ENCODE peak calls at places on chromosome 1, in seven cellular contexts. One of them, this sample, is unnamed.
A peak's percentile ranks its signal among the peaks of the same experiment; 100 is the strongest.

GRCh38 chr1:56095924-56096655 is 483.3 kb downstream of the PLPP3 start:
- DNase-seq in neural progenitor cell: no peak
- DNase-seq in HCT116: no peak
- DNase-seq in GM23248: peak; percentile 97
- DNase-seq in hepatocyte: no peak
- DNase-seq in GM23338: no peak
- DNase-seq in MM.1S: no peak
- DNase-seq in this sample: no peak

GRCh38 chr1:116345830-116346229 is 27.2 kb upstream of the ATP1A1 start:
- DNase-seq in neural progenitor cell: peak; percentile 44
- DNase-seq in HCT116: no peak
- DNase-seq in GM23248: no peak
- DNase-seq in hepatocyte: no peak
- DNase-seq in GM23338: peak; percentile 72
- DNase-seq in MM.1S: no peak
- DNase-seq in this sample: no peak

GRCh38 chr1:204560590-204560989 is 44.4 kb downstream of the MDM4 start:
- DNase-seq in neural progenitor cell: no peak
- DNase-seq in HCT116: no peak
- DNase-seq in GM23248: peak; percentile 38
- DNase-seq in hepatocyte: peak; percentile 43
- DNase-seq in GM23338: peak; percentile 54
- DNase-seq in MM.1S: no peak
- DNase-seq in this sample: peak; percentile 67

GRCh38 chr1:117572546-117572945 is 33.3 kb upstream of the TENT5C start:
- DNase-seq in neural progenitor cell: no peak
- DNase-seq in HCT116: no peak
- DNase-seq in GM23248: no peak
- DNase-seq in hepatocyte: no peak
- DNase-seq in GM23338: no peak
- DNase-seq in MM.1S: no peak
- DNase-seq in this sample: no peak

GRCh38 chr1:67700692-67701410 is 15.8 kb downstream of the GADD45A start:
- DNase-seq in neural progenitor cell: peak; percentile 58
- DNase-seq in HCT116: peak; percentile 93
- DNase-seq in GM23248: peak; percentile 29
- DNase-seq in hepatocyte: peak; percentile 90
- DNase-seq in GM23338: peak; percentile 81
- DNase-seq in MM.1S: no peak
- DNase-seq in this sample: peak; percentile 78

GRCh38 chr1:168121314-168122029 is 15.3 kb downstream of the GPR161 start:
- DNase-seq in neural progenitor cell: no peak
- DNase-seq in HCT116: no peak
- DNase-seq in GM23248: peak; percentile 79
- DNase-seq in hepatocyte: peak; percentile 57
- DNase-seq in GM23338: no peak
- DNase-seq in MM.1S: no peak
- DNase-seq in this sample: no peak

GRCh38 chr1:230146709-230147108 is 79.7 kb downstream of the GALNT2 start:
- DNase-seq in neural progenitor cell: no peak
- DNase-seq in HCT116: no peak
- DNase-seq in GM23248: no peak
- DNase-seq in hepatocyte: no peak
- DNase-seq in GM23338: no peak
- DNase-seq in MM.1S: no peak
- DNase-seq in this sample: no peak

GRCh38 chr1:119364640-119365039 is 3.9 kb upstream of the HAO2 start:
- DNase-seq in neural progenitor cell: no peak
- DNase-seq in HCT116: no peak
- DNase-seq in GM23248: peak; percentile 50
- DNase-seq in hepatocyte: no peak
- DNase-seq in GM23338: no peak
- DNase-seq in MM.1S: no peak
- DNase-seq in this sample: peak; percentile 66

GRCh38 chr1:108878678-108879077 is 1.9 kb downstream of the GPSM2 start:
- DNase-seq in neural progenitor cell: no peak
- DNase-seq in HCT116: no peak
- DNase-seq in GM23248: peak; percentile 17
- DNase-seq in hepatocyte: no peak
- DNase-seq in GM23338: no peak
- DNase-seq in MM.1S: no peak
- DNase-seq in this sample: no peak

GRCh38 chr1:59502009-59502691 is 205.3 kb downstream of the FGGY start:
- DNase-seq in neural progenitor cell: no peak
- DNase-seq in HCT116: no peak
- DNase-seq in GM23248: peak; percentile 69
- DNase-seq in hepatocyte: no peak
- DNase-seq in GM23338: no peak
- DNase-seq in MM.1S: no peak
- DNase-seq in this sample: no peak

GRCh38 chr1:59044535-59045121 is 252.3 kb upstream of the FGGY start:
- DNase-seq in neural progenitor cell: no peak
- DNase-seq in HCT116: no peak
- DNase-seq in GM23248: no peak
- DNase-seq in hepatocyte: no peak
- DNase-seq in GM23338: no peak
- DNase-seq in MM.1S: no peak
- DNase-seq in this sample: no peak

GRCh38 chr1:1788646-1789431 is 10.6 kb upstream of the NADK start:
- DNase-seq in neural progenitor cell: peak; percentile 41
- DNase-seq in HCT116: no peak
- DNase-seq in GM23248: peak; percentile 48
- DNase-seq in hepatocyte: peak; percentile 32
- DNase-seq in GM23338: peak; percentile 72
- DNase-seq in MM.1S: peak; percentile 9
- DNase-seq in this sample: peak; percentile 53

GRCh38 chr1:228964178-228964819 is 229.0 kb downstream of the RHOU start:
- DNase-seq in neural progenitor cell: no peak
- DNase-seq in HCT116: no peak
- DNase-seq in GM23248: peak; percentile 75
- DNase-seq in hepatocyte: peak; percentile 84
- DNase-seq in GM23338: no peak
- DNase-seq in MM.1S: no peak
- DNase-seq in this sample: peak; percentile 27

GRCh38 chr1:116350097-116350645 is 22.9 kb upstream of the ATP1A1 start:
- DNase-seq in neural progenitor cell: no peak
- DNase-seq in HCT116: no peak
- DNase-seq in GM23248: no peak
- DNase-seq in hepatocyte: no peak
- DNase-seq in GM23338: no peak
- DNase-seq in MM.1S: no peak
- DNase-seq in this sample: no peak

GRCh38 chr1:200029035-200029623 is 1.6 kb downstream of the NR5A2 start:
- DNase-seq in neural progenitor cell: peak; percentile 81
- DNase-seq in HCT116: peak; percentile 4
- DNase-seq in GM23248: peak; percentile 65
- DNase-seq in hepatocyte: peak; percentile 82
- DNase-seq in GM23338: peak; percentile 79
- DNase-seq in MM.1S: peak; percentile 72
- DNase-seq in this sample: peak; percentile 94

GRCh38 chr1:67013573-67013972 is 40.4 kb downstream of the SLC35D1 start:
- DNase-seq in neural progenitor cell: no peak
- DNase-seq in HCT116: no peak
- DNase-seq in GM23248: peak; percentile 50
- DNase-seq in hepatocyte: no peak
- DNase-seq in GM23338: no peak
- DNase-seq in MM.1S: peak; percentile 67
- DNase-seq in this sample: peak; percentile 41

GRCh38 chr1:25031601-25031965 is 101.5 kb upstream of the RUNX3 start:
- DNase-seq in neural progenitor cell: no peak
- DNase-seq in HCT116: no peak
- DNase-seq in GM23248: no peak
- DNase-seq in hepatocyte: no peak
- DNase-seq in GM23338: no peak
- DNase-seq in MM.1S: no peak
- DNase-seq in this sample: no peak

GRCh38 chr1:231170875-231171274 is 9.0 kb downstream of the TRIM67 start:
- DNase-seq in neural progenitor cell: no peak
- DNase-seq in HCT116: no peak
- DNase-seq in GM23248: no peak
- DNase-seq in hepatocyte: no peak
- DNase-seq in GM23338: peak; percentile 71
- DNase-seq in MM.1S: no peak
- DNase-seq in this sample: no peak

GRCh38 chr1:8945568-8945967 is at the start of gene CA6:
- DNase-seq in neural progenitor cell: no peak
- DNase-seq in HCT116: no peak
- DNase-seq in GM23248: no peak
- DNase-seq in hepatocyte: no peak
- DNase-seq in GM23338: no peak
- DNase-seq in MM.1S: no peak
- DNase-seq in this sample: no peak

GRCh38 chr1:8944006-8944405 is 1.7 kb upstream of the CA6 start:
- DNase-seq in neural progenitor cell: peak; percentile 27
- DNase-seq in HCT116: no peak
- DNase-seq in GM23248: no peak
- DNase-seq in hepatocyte: no peak
- DNase-seq in GM23338: no peak
- DNase-seq in MM.1S: no peak
- DNase-seq in this sample: no peak

GRCh38 chr1:8943516-8943896 is 2.2 kb upstream of the CA6 start:
- DNase-seq in neural progenitor cell: peak; percentile 69
- DNase-seq in HCT116: no peak
- DNase-seq in GM23248: no peak
- DNase-seq in hepatocyte: no peak
- DNase-seq in GM23338: peak; percentile 79
- DNase-seq in MM.1S: no peak
- DNase-seq in this sample: no peak

GRCh38 chr1:8950309-8950708 is 4.6 kb downstream of the CA6 start:
- DNase-seq in neural progenitor cell: no peak
- DNase-seq in HCT116: no peak
- DNase-seq in GM23248: no peak
- DNase-seq in hepatocyte: no peak
- DNase-seq in GM23338: no peak
- DNase-seq in MM.1S: no peak
- DNase-seq in this sample: no peak

GRCh38 chr1:8947127-8947691 is 1.5 kb downstream of the CA6 start:
- DNase-seq in neural progenitor cell: no peak
- DNase-seq in HCT116: no peak
- DNase-seq in GM23248: no peak
- DNase-seq in hepatocyte: no peak
- DNase-seq in GM23338: no peak
- DNase-seq in MM.1S: no peak
- DNase-seq in this sample: no peak
- H3K4me1 ChIP-seq in neural progenitor cell: peaks cover 30% of the 10 kb centered on the region
- H3K4me1 ChIP-seq in HCT116: no peaks in the 10 kb centered on the region
- H3K4me1 ChIP-seq in GM23248: no peaks in the 10 kb centered on the region
- H3K4me1 ChIP-seq in hepatocyte: no peaks in the 10 kb centered on the region
- H3K4me1 ChIP-seq in GM23338: peaks cover 32% of the 10 kb centered on the region
- H3K4me1 ChIP-seq in MM.1S: no peaks in the 10 kb centered on the region
- H3K4me1 ChIP-seq in this sample: peaks cover 3% of the 10 kb centered on the region

DNA sequence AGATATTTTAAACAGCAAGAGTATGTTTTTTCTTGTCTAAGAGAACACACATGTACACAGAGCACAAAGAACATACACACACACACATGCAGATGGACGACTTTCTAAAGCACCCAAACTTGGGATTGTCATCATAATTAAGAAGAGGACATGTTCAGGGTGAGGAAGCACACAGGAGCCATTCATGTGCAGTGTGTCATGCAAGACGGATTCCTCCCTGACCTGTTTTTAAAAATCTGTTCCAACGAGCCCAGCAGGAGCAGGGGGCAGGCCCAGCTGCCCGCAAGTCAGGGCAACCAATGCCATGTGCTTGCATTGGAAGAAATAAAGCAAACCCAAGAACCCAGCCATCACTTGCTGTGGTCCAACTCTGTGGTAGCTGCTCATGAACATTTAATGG is 167.3 kb upstream of the ZNF644 start:
- DNase-seq in neural progenitor cell: no peak
- DNase-seq in HCT116: no peak
- DNase-seq in GM23248: no peak
- DNase-seq in hepatocyte: no peak
- DNase-seq in GM23338: no peak
- DNase-seq in MM.1S: no peak
- DNase-seq in this sample: no peak
- TF ChIP-seq EZH2phosphoT487 in neural progenitor cell: no peak
- TF ChIP-seq EZH2phosphoT487 in HCT116: no peak
- TF ChIP-seq EZH2phosphoT487 in GM23248: no peak
- TF ChIP-seq EZH2phosphoT487 in hepatocyte: no peak
- TF ChIP-seq EZH2phosphoT487 in GM23338: no peak
- TF ChIP-seq EZH2phosphoT487 in MM.1S: no peak
- TF ChIP-seq EZH2phosphoT487 in this sample: no peak

GRCh38 chr1:202709276-202710041 is 795 bp downstream of the SYT2 start:
- DNase-seq in neural progenitor cell: peak; percentile 62
- DNase-seq in HCT116: no peak
- DNase-seq in GM23248: no peak
- DNase-seq in hepatocyte: peak; percentile 31
- DNase-seq in GM23338: peak; percentile 70
- DNase-seq in MM.1S: no peak
- DNase-seq in this sample: no peak
- TF ChIP-seq EZH2 in neural progenitor cell: no peak
- TF ChIP-seq EZH2 in HCT116: no peak
- TF ChIP-seq EZH2 in GM23248: no peak
- TF ChIP-seq EZH2 in hepatocyte: no peak
- TF ChIP-seq EZH2 in GM23338: no peak
- TF ChIP-seq EZH2 in MM.1S: no peak
- TF ChIP-seq EZH2 in this sample: no peak

GRCh38 chr1:37035828-37036666 is 1.7 kb upstream of the GRIK3 start:
- DNase-seq in neural progenitor cell: peak; percentile 68
- DNase-seq in HCT116: no peak
- DNase-seq in GM23248: no peak
- DNase-seq in hepatocyte: no peak
- DNase-seq in GM23338: peak; percentile 87
- DNase-seq in MM.1S: no peak
- DNase-seq in this sample: no peak

GRCh38 chr1:37036667-37037053 is 2.3 kb upstream of the GRIK3 start:
- DNase-seq in neural progenitor cell: peak; percentile 44
- DNase-seq in HCT116: no peak
- DNase-seq in GM23248: peak; percentile 20
- DNase-seq in hepatocyte: no peak
- DNase-seq in GM23338: peak; percentile 44
- DNase-seq in MM.1S: no peak
- DNase-seq in this sample: no peak

GRCh38 chr1:37038703-37039093 is 4.4 kb upstream of the GRIK3 start:
- DNase-seq in neural progenitor cell: no peak
- DNase-seq in HCT116: no peak
- DNase-seq in GM23248: no peak
- DNase-seq in hepatocyte: no peak
- DNase-seq in GM23338: no peak
- DNase-seq in MM.1S: no peak
- DNase-seq in this sample: no peak

GRCh38 chr1:37037675-37038074 is 3.4 kb upstream of the GRIK3 start:
- DNase-seq in neural progenitor cell: peak; percentile 80
- DNase-seq in HCT116: no peak
- DNase-seq in GM23248: no peak
- DNase-seq in hepatocyte: no peak
- DNase-seq in GM23338: peak; percentile 40
- DNase-seq in MM.1S: no peak
- DNase-seq in this sample: no peak

DNA sequence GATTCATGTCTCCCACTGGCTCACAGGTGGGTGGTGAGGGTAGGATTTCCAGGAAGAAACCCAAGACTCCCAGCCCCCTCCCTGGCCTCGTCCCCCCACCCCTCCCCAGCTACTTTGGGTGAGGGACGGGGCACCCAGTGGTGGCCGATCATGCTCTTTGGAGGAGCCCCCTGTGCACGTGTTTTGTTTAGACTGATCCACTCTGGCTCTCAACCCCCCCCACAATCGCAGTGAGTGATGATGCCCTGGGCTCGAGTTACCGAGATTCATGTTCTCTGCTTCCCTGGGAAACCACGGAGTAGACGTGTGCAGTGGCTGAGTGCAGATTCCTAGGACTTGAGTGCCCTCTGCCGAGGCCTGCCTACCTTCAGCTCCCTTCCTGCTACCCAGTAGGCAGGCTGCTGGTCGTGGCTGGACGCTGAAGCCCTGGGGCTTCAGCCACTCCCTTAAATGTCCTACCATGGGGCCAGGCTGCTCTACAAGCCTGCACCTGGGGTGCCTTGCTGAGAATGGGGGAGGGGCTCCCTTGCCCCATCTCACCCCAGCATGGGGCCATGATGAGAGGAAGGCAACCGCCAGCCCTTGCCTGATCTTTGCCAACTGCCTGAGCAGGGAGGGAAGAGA is 3.9 kb upstream of the GRIK3 start:
- DNase-seq in neural progenitor cell: peak; percentile 86
- DNase-seq in HCT116: peak; percentile 7
- DNase-seq in GM23248: peak; percentile 18
- DNase-seq in hepatocyte: peak; percentile 52
- DNase-seq in GM23338: peak; percentile 63
- DNase-seq in MM.1S: no peak
- DNase-seq in this sample: peak; percentile 46
- H3K4me1 ChIP-seq in neural progenitor cell: peaks cover 75% of the 10 kb centered on the region
- H3K4me1 ChIP-seq in HCT116: no peaks in the 10 kb centered on the region
- H3K4me1 ChIP-seq in GM23248: no peaks in the 10 kb centered on the region
- H3K4me1 ChIP-seq in hepatocyte: no peaks in the 10 kb centered on the region
- H3K4me1 ChIP-seq in GM23338: peaks cover 75% of the 10 kb centered on the region
- H3K4me1 ChIP-seq in MM.1S: no peaks in the 10 kb centered on the region
- H3K4me1 ChIP-seq in this sample: no peaks in the 10 kb centered on the region